ENCODE peak calls at places on chromosomes 3 and 15, in nine cellular contexts. I, L, J, V, U, O, W, F and H are unnamed samples.

GRCh38 chr3:58009026-58009748 is 965 bp downstream of the FLNB start:
- DNase-seq in I (no peak), L (no peak), J (peak; percentile 46), V (peak; percentile 48), U (peak; percentile 57), O (peak; percentile 62), W (no peak), F (peak; percentile 69), H (no peak)

GRCh38 chr3:52220380-52221026 is 4.9 kb downstream of the TLR9 start:
- DNase-seq in I (peak; percentile 82), L (no peak), J (peak; percentile 88), V (peak; percentile 87), U (peak; percentile 86), O (peak; percentile 90), W (peak; percentile 67), F (peak; percentile 86), H (peak; percentile 94)

GRCh38 chr3:159821148-159821547 is 167.5 kb upstream of the IL12A start:
- DNase-seq in I (no peak), L (peak; percentile 98), J (no peak), V (no peak), U (no peak), O (no peak), W (peak; percentile 60), F (no peak), H (no peak)

GRCh38 chr3:146125946-146126345 is 35.0 kb downstream of the PLOD2 start:
- DNase-seq in I (peak; percentile 95), L (peak; percentile 96), J (peak; percentile 32), V (no peak), U (no peak), O (no peak), W (peak; percentile 53), F (no peak), H (no peak)

GRCh38 chr15:69823223-69823907 is 274.4 kb downstream of the TLE3 start:
- DNase-seq in I (no peak), L (no peak), J (peak; percentile 16), V (no peak), U (no peak), O (no peak), W (peak; percentile 6), F (no peak), H (no peak)

GRCh38 chr3:38634133-38634532 is 15.4 kb downstream of the SCN5A start:
- DNase-seq in I (peak; percentile 14), L (peak; percentile 28), J (no peak), V (no peak), U (no peak), O (no peak), W (peak; percentile 46), F (no peak), H (no peak)

GRCh38 chr3:5063724-5064123 is 58.4 kb upstream of the ARL8B start:
- DNase-seq in I (no peak), L (no peak), J (no peak), V (no peak), U (no peak), O (no peak), W (no peak), F (no peak), H (no peak)

GRCh38 chr15:73922186-73923151 is 3.8 kb upstream of the LOXL1 start:
- DNase-seq in I (peak; percentile 89), L (peak; percentile 52), J (peak; percentile 75), V (no peak), U (no peak), O (peak; percentile 92), W (peak; percentile 53), F (no peak), H (peak; percentile 66)

GRCh38 chr3:66441124-66441523 is 59.7 kb downstream of the LRIG1 start:
- DNase-seq in I (peak; percentile 28), L (peak; percentile 85), J (no peak), V (no peak), U (no peak), O (peak; percentile 44), W (no peak), F (no peak), H (no peak)

GRCh38 chr3:66438045-66438444 is 62.8 kb downstream of the LRIG1 start:
- DNase-seq in I (no peak), L (no peak), J (no peak), V (no peak), U (no peak), O (no peak), W (no peak), F (no peak), H (no peak)

GRCh38 chr3:66441692-66442091 is 59.1 kb downstream of the LRIG1 start:
- DNase-seq in I (no peak), L (no peak), J (no peak), V (no peak), U (no peak), O (no peak), W (no peak), F (no peak), H (no peak)

GRCh38 chr3:66437341-66437929 is 63.4 kb downstream of the LRIG1 start:
- DNase-seq in I (no peak), L (no peak), J (no peak), V (no peak), U (no peak), O (no peak), W (no peak), F (no peak), H (no peak)

DNA sequence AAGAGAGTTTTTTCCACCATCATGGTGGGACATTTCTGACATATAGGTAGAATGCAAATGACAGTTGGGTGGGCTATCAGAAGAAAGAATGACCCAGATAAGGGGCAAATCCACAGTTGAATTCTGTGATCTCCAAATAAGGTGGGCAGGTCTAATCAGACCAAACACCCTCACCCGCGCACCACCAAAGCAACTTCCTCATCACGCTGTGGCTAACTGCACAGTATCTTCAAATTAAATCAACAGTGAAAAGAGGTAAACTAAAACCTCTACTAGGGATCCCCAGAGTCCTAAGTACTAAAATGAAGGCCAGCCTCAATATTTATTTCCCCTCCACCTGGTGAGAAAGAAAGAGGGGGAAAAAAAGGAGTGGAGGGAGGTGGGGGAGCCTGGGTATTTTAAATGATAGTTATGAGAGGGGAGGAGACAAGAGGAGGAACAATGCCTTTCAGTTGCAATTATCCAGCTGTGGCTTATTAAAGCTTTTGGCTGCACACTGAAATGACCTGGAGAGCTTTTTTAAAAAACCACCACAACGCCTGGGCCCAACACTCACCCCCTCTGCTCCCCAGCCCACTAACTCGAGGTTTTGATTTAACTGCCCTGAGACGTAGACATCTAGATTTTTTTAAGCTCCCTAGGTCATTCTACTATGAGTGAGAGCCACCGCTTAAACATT is 61.0 kb downstream of the LRIG1 start:
- DNase-seq in I (no peak), L (no peak), J (no peak), V (no peak), U (peak; percentile 12), O (no peak), W (no peak), F (no peak), H (no peak)
- TF ChIP-seq CTCF in I (no peak), L (no peak), J (no peak), V (no peak), U (no peak), O (no peak), W (no peak), F (no peak), H (no peak)

DNA sequence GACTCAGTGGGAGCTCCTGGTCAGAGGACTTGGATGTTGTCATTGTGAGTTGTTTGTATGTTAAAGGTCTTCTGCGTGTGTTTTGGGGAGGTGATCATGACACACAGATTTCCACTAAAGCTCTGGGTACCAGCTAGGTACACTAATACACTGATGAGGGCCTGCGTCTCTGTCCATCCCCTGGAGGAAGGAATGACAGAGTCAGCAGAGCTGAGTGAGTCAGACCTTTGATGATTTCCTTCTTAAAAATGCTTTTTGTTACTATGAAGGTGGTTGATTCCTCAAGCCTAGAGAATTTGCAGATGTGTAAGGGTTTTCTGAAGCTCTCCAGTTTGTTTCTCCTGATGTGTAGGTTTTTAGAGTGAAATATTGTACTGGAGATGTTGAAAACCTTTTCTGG is 424.1 kb upstream of the TPM1 start:
- DNase-seq in I (peak; percentile 49), L (peak; percentile 88), J (peak; percentile 41), V (no peak), U (no peak), O (no peak), W (peak; percentile 65), F (no peak), H (no peak)
- TF ChIP-seq CTCF in I (peak; percentile 61), L (peak; percentile 53), J (peak; percentile 16), V (no peak), U (no peak), O (no peak), W (peak; percentile 74), F (no peak), H (no peak)

GRCh38 chr15:101248274-101248673 is 3.6 kb downstream of the CHSY1 start:
- DNase-seq in I (no peak), L (no peak), J (no peak), V (no peak), U (no peak), O (no peak), W (no peak), F (no peak), H (no peak)

GRCh38 chr15:101251830-101252820 is at the start of gene CHSY1:
- DNase-seq in I (peak; percentile 97), L (peak; percentile 89), J (peak; percentile 93), V (peak; percentile 93), U (peak; percentile 95), O (peak; percentile 69), W (peak; percentile 86), F (peak; percentile 93), H (peak; percentile 67)

GRCh38 chr15:101252836-101253235 is 988 bp upstream of the CHSY1 start:
- DNase-seq in I (no peak), L (no peak), J (no peak), V (no peak), U (no peak), O (no peak), W (no peak), F (no peak), H (no peak)

GRCh38 chr15:101250331-101250730 is 1.5 kb downstream of the CHSY1 start:
- DNase-seq in I (peak; percentile 83), L (peak; percentile 88), J (no peak), V (no peak), U (no peak), O (no peak), W (peak; percentile 49), F (no peak), H (no peak)

DNA sequence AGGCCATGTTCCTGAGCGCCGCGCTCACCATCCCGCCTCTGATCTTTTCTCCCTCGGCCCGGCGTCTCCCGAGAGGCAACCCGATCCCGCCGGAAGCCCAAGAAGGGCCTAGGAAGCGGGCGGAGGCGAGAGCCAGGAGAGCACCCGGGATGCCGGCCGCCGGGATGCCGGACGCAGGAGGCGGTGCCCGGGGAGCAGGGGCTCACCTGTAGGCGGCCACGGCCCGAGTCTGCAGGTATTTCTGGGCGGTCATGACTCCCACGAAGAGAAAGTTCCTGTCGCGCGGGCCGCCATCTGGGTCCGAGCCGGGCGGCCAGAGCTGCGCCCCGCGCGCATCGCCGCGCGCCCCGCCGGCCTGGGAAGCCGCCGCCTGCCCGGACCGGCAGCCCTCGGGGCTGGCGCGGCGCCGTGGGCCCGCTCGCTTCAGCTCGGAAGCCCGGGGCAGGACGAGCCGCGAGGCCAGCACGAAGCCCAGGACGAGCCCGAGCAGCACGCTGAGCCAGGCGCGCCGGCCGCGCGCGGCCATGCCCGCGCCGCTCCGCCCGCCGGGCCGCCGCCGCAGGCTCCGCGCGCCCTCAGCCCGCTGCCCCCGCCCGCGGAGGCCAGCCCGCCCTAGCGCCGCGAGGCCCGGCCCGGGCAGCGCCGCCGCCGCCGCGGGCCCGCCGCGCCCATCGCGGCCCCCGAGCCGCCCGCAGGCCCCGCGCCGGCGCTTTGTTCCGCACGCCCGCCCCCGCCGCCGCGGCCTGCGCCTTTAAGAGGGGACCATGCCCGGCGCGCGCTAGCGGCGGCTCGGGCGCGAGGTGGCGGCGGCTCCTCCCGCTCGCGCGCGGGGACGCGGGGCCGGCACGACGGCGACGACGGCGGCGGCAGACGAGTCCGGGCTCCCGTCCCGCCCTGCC is 668 bp downstream of the CHSY1 start:
- DNase-seq in I (no peak), L (no peak), J (peak; percentile 84), V (peak; percentile 45), U (peak; percentile 51), O (peak; percentile 87), W (no peak), F (no peak), H (no peak)
- TF ChIP-seq CTCF in I (no peak), L (no peak), J (no peak), V (no peak), U (no peak), O (no peak), W (no peak), F (peak; percentile 11), H (no peak)

DNA sequence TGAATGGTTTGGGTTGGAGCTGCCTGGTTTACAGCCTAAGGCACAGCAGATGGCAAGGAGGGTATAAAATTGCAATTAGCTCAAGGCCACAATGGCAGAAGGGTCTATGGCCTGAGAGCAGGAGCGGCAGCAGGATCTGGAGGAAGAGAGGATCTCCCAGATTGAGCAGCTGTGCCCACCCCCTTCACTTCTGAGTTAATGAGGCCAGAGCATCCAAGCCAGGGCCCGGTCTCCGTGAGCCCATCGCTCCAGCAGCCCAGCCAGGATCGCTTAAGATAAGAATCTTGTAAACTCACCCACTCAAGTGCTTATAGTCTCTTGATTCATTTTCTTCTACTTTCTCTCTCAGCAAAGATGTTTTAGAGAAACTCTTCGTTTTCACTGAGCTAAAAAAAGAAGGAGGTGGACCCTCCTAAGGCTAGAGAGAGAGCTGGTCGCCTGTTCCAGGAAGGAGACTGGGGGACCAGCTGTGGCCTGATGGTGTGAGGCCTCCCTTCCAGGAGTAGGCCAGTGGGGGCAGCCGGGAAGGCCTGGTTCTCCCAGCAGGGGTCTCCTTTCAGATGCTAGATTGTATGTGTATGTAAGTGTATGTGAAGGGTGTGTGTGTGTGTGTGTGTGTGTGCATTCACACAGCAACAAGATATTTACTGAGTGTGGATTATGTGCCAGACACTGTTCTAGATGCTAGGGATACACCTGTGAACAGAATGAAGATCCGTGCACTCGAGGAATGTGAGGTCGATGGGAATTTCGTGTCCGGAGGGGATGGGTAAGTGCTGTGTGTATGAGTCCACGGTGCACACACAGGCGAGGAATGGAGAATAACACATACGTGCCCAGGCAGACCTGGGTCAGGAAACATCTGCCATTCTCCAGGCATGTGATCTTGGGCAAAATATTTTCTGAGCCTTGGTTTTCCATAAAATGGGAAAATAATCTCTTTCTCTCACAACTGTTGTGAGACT is 18.6 kb downstream of the MAGEF1 start:
- DNase-seq in I (no peak), L (no peak), J (no peak), V (no peak), U (no peak), O (no peak), W (no peak), F (no peak), H (no peak)
- TF ChIP-seq CTCF in I (no peak), L (no peak), J (peak; percentile 28), V (no peak), U (no peak), O (no peak), W (peak; percentile 6), F (no peak), H (no peak)